ENCODE peak calls at places on chromosomes 16 and 17, in seven cellular contexts. X, O, C, Z, U, A and M are unnamed samples.

GRCh38 chr16:85465328-85466307 is 147.5 kb upstream of the GSE1 start:
- DNase-seq in X (no peak), Z (no peak), O (no peak), U (no peak), A (peak; percentile 61), C (no peak), M (peak; percentile 17)

GRCh38 chr16:9007177-9007794 is 43.6 kb upstream of the USP7 start:
- DNase-seq in C (no peak), A (no peak), Z (peak; percentile 15), O (no peak), X (no peak), U (no peak), M (no peak)

GRCh38 chr16:65122974-65123845 is 1.3 kb upstream of the CDH11 start:
- DNase-seq in A (peak; percentile 51), C (peak; percentile 85), O (no peak), X (no peak), Z (peak; percentile 64), U (no peak), M (no peak)

GRCh38 chr17:27069842-27070508 is 223.9 kb upstream of the WSB1 start:
- DNase-seq in Z (no peak), O (no peak), A (no peak), U (no peak), C (no peak), X (no peak), M (no peak)

GRCh38 chr17:77786740-77787505 is 171.6 kb upstream of the TNRC6C start:
- DNase-seq in C (no peak), Z (peak; percentile 46), U (no peak), O (no peak), X (no peak), A (no peak), M (no peak)

GRCh38 chr17:33949100-33949499 is 306.0 kb upstream of the CCL2 start:
- DNase-seq in U (no peak), X (no peak), Z (peak; percentile 37), A (no peak), O (no peak), C (no peak), M (no peak)

GRCh38 chr17:79804856-79805696 is 8.2 kb upstream of the CBX8 start:
- DNase-seq in O (no peak), A (no peak), C (no peak), Z (no peak), U (no peak), X (no peak), M (no peak)

GRCh38 chr17:42337442-42337841 is 49.1 kb downstream of the STAT5A start:
- DNase-seq in O (peak; percentile 79), U (no peak), C (peak; percentile 64), Z (no peak), X (no peak), A (peak; percentile 92), M (no peak)

GRCh38 chr17:49779730-49780220 is 8.7 kb upstream of the KAT7 start:
- DNase-seq in A (peak; percentile 96), U (no peak), Z (no peak), C (no peak), O (no peak), X (peak; percentile 53), M (peak; percentile 58)

GRCh38 chr17:78873519-78874340 is 29.3 kb downstream of the CEP295NL start:
- DNase-seq in Z (no peak), A (no peak), C (no peak), O (no peak), X (no peak), U (no peak), M (peak; percentile 61)

GRCh38 chr17:2071421-2072281 is 16.7 kb downstream of the HIC1 start:
- DNase-seq in Z (no peak), A (no peak), X (no peak), O (no peak), C (peak; percentile 47), U (no peak), M (no peak)

GRCh38 chr17:33908363-33909064 is 346.6 kb upstream of the CCL2 start:
- DNase-seq in O (no peak), X (no peak), C (no peak), Z (no peak), A (no peak), U (no peak), M (no peak)

GRCh38 chr17:45052052-45052772 is 780 bp upstream of the DCAKD start:
- DNase-seq in O (peak; percentile 51), Z (peak; percentile 74), A (no peak), U (no peak), X (peak; percentile 38), C (peak; percentile 75), M (peak; percentile 23)

GRCh38 chr17:35432176-35433074 is at the start of gene SLFN12:
- DNase-seq in X (peak; percentile 69), U (peak; percentile 17), A (peak; percentile 94), O (peak; percentile 35), C (peak; percentile 77), Z (no peak), M (peak; percentile 92)

GRCh38 chr16:80198265-80198994 is 342.4 kb upstream of the DYNLRB2 start:
- DNase-seq in X (no peak), U (no peak), Z (no peak), O (no peak), C (no peak), A (no peak), M (no peak)